ENCODE peak calls at places on chromosomes 13 and 19, in five cellular contexts. W is AG04450, U is retinal pigment epithelial cell, O is cardiac fibroblast, G is ascending aorta. Y is an unnamed sample.

GRCh38 chr13:71712988-71713653 is 153.9 kb downstream of the DACH1 start:
- DNase-seq in G (no peak), O (peak; percentile 19), U (peak; percentile 79), W (no peak), Y (no peak)

GRCh38 chr13:96252903-96253302 is 163.0 kb downstream of the HS6ST3 start:
- DNase-seq in G (no peak), W (no peak), U (no peak), O (no peak), Y (no peak)

GRCh38 chr13:111022241-111022640 is 92.9 kb upstream of the ARHGEF7 start:
- DNase-seq in G (no peak), W (no peak), O (no peak), U (no peak), Y (no peak)

GRCh38 chr13:45627656-45628055 is 12.1 kb upstream of the ERICH6B start:
- DNase-seq in G (no peak), O (no peak), U (no peak), W (no peak), Y (no peak)

GRCh38 chr13:26872444-26873173 is 112.0 kb upstream of the GPR12 start:
- DNase-seq in U (no peak), W (no peak), G (no peak), O (peak; percentile 29), Y (no peak)

GRCh38 chr19:708154-709141 is at the start of gene PALM:
- DNase-seq in O (peak; percentile 37), W (no peak), G (no peak), U (no peak), Y (no peak)

GRCh38 chr13:33153421-33154381 is 131.9 kb downstream of the STARD13 start:
- DNase-seq in G (no peak), O (peak; percentile 74), W (no peak), U (no peak), Y (no peak)

GRCh38 chr19:42069619-42070293 is at the start of gene GRIK5:
- DNase-seq in O (no peak), W (no peak), U (no peak), G (peak; percentile 66), Y (no peak)

GRCh38 chr19:2477732-2478191 is 1.8 kb downstream of the GADD45B start:
- DNase-seq in U (no peak), G (no peak), O (peak; percentile 70), W (no peak), Y (no peak)

GRCh38 chr13:93689333-93689732 is 462.7 kb downstream of the GPC6 start:
- DNase-seq in W (no peak), G (no peak), O (no peak), U (peak; percentile 90), Y (no peak)

GRCh38 chr13:31982540-31982939 is 49.0 kb upstream of the FRY start:
- DNase-seq in U (peak; percentile 94), W (peak; percentile 73), O (peak; percentile 90), G (peak; percentile 81), Y (peak; percentile 19)

GRCh38 chr13:87123987-87124784 is 547.0 kb upstream of the SLITRK5 start:
- DNase-seq in O (peak; percentile 93), U (peak; percentile 89), G (no peak), W (peak; percentile 98), Y (peak; percentile 19)

GRCh38 chr13:107376393-107377085 is 808.6 kb upstream of the ARGLU1 start:
- DNase-seq in O (peak; percentile 22), W (no peak), U (no peak), G (no peak), Y (no peak)

GRCh38 chr13:67036694-67037093 is 193.4 kb downstream of the PCDH9 start:
- DNase-seq in G (no peak), O (no peak), W (no peak), U (no peak), Y (no peak)

GRCh38 chr13:112055032-112055416 is 11.9 kb upstream of the SOX1 start:
- DNase-seq in O (no peak), U (no peak), G (no peak), W (no peak), Y (no peak)

GRCh38 chr13:46607768-46608553 is 55.0 kb downstream of the LRCH1 start:
- DNase-seq in G (no peak), W (no peak), U (no peak), O (no peak), Y (no peak)

GRCh38 chr13:99178636-99179035 is 22.0 kb upstream of the UBAC2 start:
- DNase-seq in W (no peak), G (no peak), O (peak; percentile 15), U (no peak), Y (no peak)

GRCh38 chr19:2607712-2608601 is 94.5 kb downstream of the GNG7 start:
- DNase-seq in W (no peak), U (no peak), G (peak; percentile 63), O (no peak), Y (no peak)

GRCh38 chr13:69565334-69565733 is 542.3 kb upstream of the ATXN8OS start:
- DNase-seq in O (no peak), U (no peak), G (no peak), W (no peak), Y (no peak)

GRCh38 chr19:31693131-31693700 is 344.0 kb upstream of the TSHZ3 start:
- DNase-seq in W (no peak), U (no peak), G (no peak), O (no peak), Y (no peak)

DNA sequence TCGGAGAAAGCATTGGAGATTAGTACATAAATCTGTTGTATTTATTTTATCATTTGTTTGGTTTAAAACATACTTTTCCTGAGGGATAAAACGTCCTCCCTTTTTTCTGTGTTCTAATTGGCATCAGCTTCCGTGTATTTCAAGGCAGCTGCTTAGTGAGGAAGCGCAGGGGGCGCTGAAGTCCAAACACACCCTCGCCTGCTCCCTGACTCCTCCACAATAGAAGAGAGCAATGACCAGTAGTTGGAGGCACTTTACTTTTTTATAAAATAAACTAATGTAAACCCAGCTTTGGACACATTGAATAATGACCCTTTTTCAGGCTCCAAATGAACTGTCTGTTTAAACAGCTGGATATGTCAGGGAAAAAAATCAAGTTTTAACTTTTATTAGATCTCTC is 79.9 kb downstream of the RNASEH2B start:
- DNase-seq in O (peak; percentile 46), U (no peak), W (no peak), G (no peak), Y (no peak)
- TF ChIP-seq CTCF in O (no peak), U (peak; percentile 35), W (peak; percentile 44), G (no peak), Y (no peak)

GRCh38 chr19:9966024-9966423 is 29.7 kb upstream of the OLFM2 start:
- DNase-seq in O (no peak), G (no peak), U (no peak), W (no peak), Y (no peak)
- H3K4me3 ChIP-seq in O (no peak overlapping the region), G (no peak overlapping the region), U (no peak overlapping the region), W (no peak overlapping the region), Y (no peak overlapping the region)

GRCh38 chr13:38759390-38759789 is 72.5 kb downstream of the FREM2 start:
- DNase-seq in O (no peak), W (no peak), G (no peak), U (no peak), Y (no peak)
- TF ChIP-seq CTCF in O (no peak), W (no peak), G (no peak), U (no peak), Y (no peak)

DNA sequence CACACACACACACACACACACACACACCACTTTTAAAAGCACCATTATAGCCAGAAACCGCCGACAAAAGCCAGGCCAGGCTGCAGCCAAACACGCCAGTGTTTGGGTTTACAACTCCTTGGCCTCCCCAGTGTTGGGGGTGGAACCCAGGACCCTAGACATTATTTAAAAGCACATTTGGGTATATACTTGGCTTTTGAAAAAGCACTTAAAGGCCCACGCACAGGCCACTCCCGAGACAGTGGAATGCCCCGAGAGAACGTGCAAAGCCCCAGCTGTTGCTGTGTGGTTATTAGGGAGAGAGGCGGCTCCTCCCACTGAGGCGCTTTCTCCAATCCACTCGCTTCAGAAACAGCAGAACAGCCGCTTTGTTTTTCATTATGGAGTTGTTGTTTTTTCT is 38.2 kb downstream of the GGACT start:
- DNase-seq in O (peak; percentile 73), U (no peak), G (no peak), W (no peak), Y (peak; percentile 38)
- H3K4me3 ChIP-seq in O (no peak overlapping the region), U (peak overlapping the region; percentile 24), G (no peak overlapping the region), W (no peak overlapping the region), Y (no peak overlapping the region)

DNA sequence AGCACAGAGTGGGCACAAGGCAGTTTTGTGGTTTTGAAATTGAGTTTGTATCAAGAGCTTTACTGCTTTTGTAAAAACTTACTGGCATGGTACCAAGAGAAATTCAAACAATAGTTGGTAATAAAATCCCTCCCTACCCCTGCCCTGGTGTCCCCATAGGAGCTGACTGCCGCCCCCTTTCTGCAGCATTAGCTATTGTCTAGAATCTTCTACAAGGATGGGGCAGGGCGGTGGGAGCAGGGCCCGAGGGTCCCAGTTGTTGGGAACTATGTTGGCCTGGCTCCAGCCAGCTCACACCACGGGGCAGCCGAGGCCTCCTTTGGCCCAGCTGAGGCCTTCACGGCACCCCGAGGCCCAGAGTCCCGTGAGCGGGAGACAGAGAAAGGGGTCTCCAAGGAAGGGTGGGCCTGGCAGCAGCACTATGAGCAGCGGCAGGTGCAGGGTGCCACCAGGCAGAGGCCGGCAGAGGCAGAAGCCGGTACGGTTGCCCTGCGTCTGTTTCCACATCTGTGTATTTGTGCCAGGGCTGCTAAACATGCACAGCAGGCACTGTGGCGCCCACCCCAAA is 57.9 kb downstream of the KDM4B start:
- DNase-seq in O (peak; percentile 27), G (no peak), W (no peak), U (no peak), Y (no peak)
- TF ChIP-seq CTCF in O (peak; percentile 8), G (no peak), W (peak; percentile 18), U (peak; percentile 40), Y (peak; percentile 12)

GRCh38 chr19:40609561-40610395 is 8.6 kb downstream of the LTBP4 start:
- DNase-seq in U (no peak), O (peak; percentile 67), G (peak; percentile 95), W (no peak), Y (no peak)

GRCh38 chr19:40608957-40609356 is 7.8 kb downstream of the LTBP4 start:
- DNase-seq in O (no peak), W (no peak), U (no peak), G (no peak), Y (no peak)

GRCh38 chr19:40611096-40611495 is 9.9 kb downstream of the LTBP4 start:
- DNase-seq in W (no peak), U (no peak), O (no peak), G (peak; percentile 64), Y (no peak)

GRCh38 chr19:40611900-40612698 is 10.9 kb downstream of the LTBP4 start:
- DNase-seq in O (no peak), U (no peak), W (no peak), G (peak; percentile 62), Y (no peak)

GRCh38 chr19:40610396-40611064 is 9.4 kb downstream of the LTBP4 start:
- DNase-seq in W (no peak), U (no peak), O (no peak), G (peak; percentile 87), Y (no peak)
- H3K4me3 ChIP-seq in W (no peak overlapping the region), U (peak overlapping the region; percentile 53), O (no peak overlapping the region), G (peak overlapping the region; percentile 52), Y (peak overlapping the region; percentile 44)

GRCh38 chr19:17581211-17581874 is 25.9 kb downstream of the COLGALT1 start:
- DNase-seq in O (no peak), G (no peak), W (no peak), U (no peak), Y (no peak)

GRCh38 chr19:17577698-17578097 is 22.2 kb downstream of the COLGALT1 start:
- DNase-seq in U (no peak), W (no peak), G (no peak), O (no peak), Y (no peak)

GRCh38 chr19:17582613-17583012 is 27.2 kb downstream of the COLGALT1 start:
- DNase-seq in W (no peak), O (no peak), G (no peak), U (no peak), Y (no peak)

GRCh38 chr19:17579523-17580244 is 24.2 kb downstream of the COLGALT1 start:
- DNase-seq in U (no peak), O (peak; percentile 70), W (no peak), G (no peak), Y (no peak)

GRCh38 chr19:17580470-17581000 is 25.1 kb downstream of the COLGALT1 start:
- DNase-seq in W (no peak), U (no peak), G (no peak), O (no peak), Y (no peak)
- TF ChIP-seq CTCF in W (no peak), U (no peak), G (no peak), O (no peak), Y (no peak)